ENCODE peak calls at places on chromosomes 16 and 17, in nine cellular contexts. K, N, D, U, P, H, S, J and F are unnamed samples.

GRCh38 chr16:84914273-84914672 is 94.5 kb downstream of the CRISPLD2 start:
- DNase-seq in K (no peak), N (no peak), D (no peak), U (peak; percentile 67), P (no peak), H (no peak), S (no peak), J (no peak), F (no peak)

GRCh38 chr16:20799599-20799998 is 6.7 kb downstream of the ERI2 start:
- DNase-seq in K (no peak), N (no peak), D (peak; percentile 32), U (no peak), P (no peak), H (no peak), S (no peak), J (peak; percentile 46), F (no peak)

GRCh38 chr17:58306131-58306951 is 22.3 kb downstream of the TSPOAP1 start:
- DNase-seq in K (no peak), N (no peak), D (no peak), U (no peak), P (no peak), H (no peak), S (no peak), J (no peak), F (no peak)

GRCh38 chr16:10081201-10081940 is 100.9 kb downstream of the GRIN2A start:
- DNase-seq in K (no peak), N (no peak), D (peak; percentile 67), U (no peak), P (no peak), H (peak; percentile 22), S (no peak), J (no peak), F (no peak)

GRCh38 chr17:2853111-2853721 is 57.0 kb downstream of the RAP1GAP2 start:
- DNase-seq in K (no peak), N (peak; percentile 71), D (peak; percentile 72), U (peak; percentile 83), P (peak; percentile 46), H (no peak), S (peak; percentile 90), J (no peak), F (peak; percentile 21)

GRCh38 chr17:30380106-30380420 is 1.3 kb downstream of the CPD start:
- DNase-seq in K (no peak), N (no peak), D (peak; percentile 25), U (no peak), P (no peak), H (no peak), S (no peak), J (peak; percentile 15), F (peak; percentile 32)

GRCh38 chr17:58330997-58331814 is 2.6 kb upstream of the TSPOAP1 start:
- DNase-seq in K (no peak), N (peak; percentile 12), D (no peak), U (peak; percentile 69), P (no peak), H (no peak), S (peak; percentile 47), J (no peak), F (peak; percentile 87)

GRCh38 chr17:68509151-68510057 is 2.8 kb upstream of the PRKAR1A start:
- DNase-seq in K (no peak), N (no peak), D (no peak), U (peak; percentile 80), P (no peak), H (no peak), S (peak; percentile 61), J (peak; percentile 66), F (peak; percentile 28)

GRCh38 chr17:44767493-44767892 is 8.7 kb downstream of the ADAM11 start:
- DNase-seq in K (no peak), N (no peak), D (peak; percentile 34), U (no peak), P (no peak), H (no peak), S (peak; percentile 80), J (no peak), F (no peak)

GRCh38 chr16:74035816-74036215 is 260.8 kb upstream of the PSMD7 start:
- DNase-seq in K (no peak), N (peak; percentile 23), D (peak; percentile 52), U (no peak), P (peak; percentile 22), H (no peak), S (peak; percentile 64), J (no peak), F (no peak)

GRCh38 chr16:65666132-65666869 is 544.4 kb upstream of the CDH11 start:
- DNase-seq in K (no peak), N (no peak), D (peak; percentile 5), U (no peak), P (no peak), H (peak; percentile 87), S (peak; percentile 56), J (no peak), F (no peak)

GRCh38 chr16:72362476-72362875 is 190.5 kb upstream of the PMFBP1 start:
- DNase-seq in K (no peak), N (no peak), D (no peak), U (no peak), P (no peak), H (no peak), S (no peak), J (no peak), F (no peak)

GRCh38 chr16:47317465-47318240 is 143.2 kb downstream of the ITFG1 start:
- DNase-seq in K (no peak), N (no peak), D (no peak), U (no peak), P (no peak), H (no peak), S (peak; percentile 46), J (no peak), F (no peak)

GRCh38 chr16:47320546-47321315 is 140.1 kb downstream of the ITFG1 start:
- DNase-seq in K (no peak), N (no peak), D (no peak), U (no peak), P (no peak), H (no peak), S (no peak), J (no peak), F (no peak)

GRCh38 chr16:47323241-47323640 is 137.6 kb downstream of the ITFG1 start:
- DNase-seq in K (no peak), N (no peak), D (no peak), U (no peak), P (no peak), H (no peak), S (no peak), J (no peak), F (no peak)
- TF ChIP-seq CTCF in K (no peak), N (no peak), D (peak; percentile 13), U (no peak), P (no peak), H (peak; percentile 15), S (peak; percentile 65), J (no peak), F (no peak)

DNA sequence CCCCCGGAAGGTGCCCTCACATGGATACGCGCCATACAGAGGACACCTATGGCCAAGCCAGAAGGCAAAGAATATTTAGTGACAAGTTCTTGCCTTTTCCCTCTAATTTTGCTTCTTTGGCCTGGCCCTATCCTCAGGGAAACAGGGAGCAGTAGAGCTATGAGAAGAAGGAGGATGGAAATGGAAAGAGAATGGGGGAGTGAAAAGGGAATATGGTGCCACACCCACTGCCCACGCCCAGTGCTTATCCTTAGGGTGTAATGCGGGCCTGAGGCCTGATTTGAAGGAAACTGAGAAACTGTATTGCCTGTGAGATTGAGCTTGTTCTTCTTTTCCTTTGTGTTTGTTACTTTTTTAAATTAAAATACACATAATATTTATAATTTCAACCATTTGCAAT is 255.1 kb downstream of the HS3ST3A1 start:
- DNase-seq in K (no peak), N (no peak), D (no peak), U (no peak), P (no peak), H (no peak), S (no peak), J (no peak), F (no peak)
- TF ChIP-seq CTCF in K (no peak), N (no peak), D (no peak), U (no peak), P (no peak), H (no peak), S (no peak), J (no peak), F (no peak)

GRCh38 chr16:63787014-63787413 is 1334.8 kb downstream of the CDH11 start:
- DNase-seq in K (no peak), N (no peak), D (no peak), U (no peak), P (no peak), H (no peak), S (no peak), J (no peak), F (no peak)

DNA sequence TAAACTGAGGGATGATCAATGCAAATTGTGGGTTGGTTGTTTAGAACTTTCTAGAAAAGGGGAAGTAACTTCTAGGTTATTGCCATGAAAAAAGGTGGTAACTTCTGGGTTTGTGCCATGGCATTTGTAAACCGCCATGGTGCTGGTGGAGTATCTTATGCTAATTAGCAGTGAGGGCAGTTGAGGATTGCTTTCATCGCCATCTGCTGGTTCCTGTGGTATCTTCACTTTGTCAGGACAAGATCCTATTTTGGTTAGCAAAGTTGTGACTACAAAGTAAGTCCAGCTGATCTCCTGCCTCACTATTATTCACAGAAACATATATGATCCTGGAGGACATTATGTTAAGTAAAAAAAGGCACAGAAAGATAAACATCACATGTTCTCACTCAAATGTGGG is 1332.3 kb downstream of the CDH11 start:
- DNase-seq in K (no peak), N (no peak), D (no peak), U (no peak), P (no peak), H (no peak), S (peak; percentile 62), J (peak; percentile 1), F (peak; percentile 0)
- TF ChIP-seq CTCF in K (peak; percentile 1), N (peak; percentile 20), D (no peak), U (no peak), P (no peak), H (no peak), S (peak; percentile 55), J (no peak), F (no peak)

DNA sequence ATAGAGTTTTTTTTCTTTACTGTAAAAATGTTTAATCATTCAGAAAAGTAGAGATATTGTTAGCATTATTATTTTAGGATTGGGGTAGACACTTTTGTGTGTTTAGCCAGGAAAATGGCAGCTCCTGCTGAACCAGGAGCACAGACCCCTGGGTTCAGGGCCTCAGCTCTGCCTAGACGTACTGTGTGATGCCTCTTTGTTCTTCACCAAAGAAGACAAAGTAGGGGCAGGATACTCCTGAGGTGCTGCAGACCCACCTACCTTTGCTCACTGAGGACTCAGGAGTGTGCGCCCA is 105.0 kb downstream of the MRM1 start:
- DNase-seq in K (no peak), N (no peak), D (no peak), U (no peak), P (no peak), H (no peak), S (no peak), J (no peak), F (no peak)
- TF ChIP-seq CTCF in K (no peak), N (no peak), D (no peak), U (no peak), P (no peak), H (no peak), S (no peak), J (no peak), F (peak; percentile 25)

GRCh38 chr17:5705081-5705875 is 121.0 kb upstream of the NLRP1 start:
- DNase-seq in K (no peak), N (peak; percentile 74), D (peak; percentile 77), U (no peak), P (peak; percentile 9), H (no peak), S (peak; percentile 94), J (peak; percentile 11), F (peak; percentile 20)
- TF ChIP-seq CTCF in K (peak; percentile 37), N (peak; percentile 74), D (peak; percentile 64), U (no peak), P (no peak), H (peak; percentile 54), S (peak; percentile 84), J (peak; percentile 65), F (peak; percentile 28)